ENCODE peak calls at places on chromosomes 12 and 14, in five cellular contexts. L is right lobe of liver, G is GM13977, B is mucosa of descending colon, I is GM23338. W is an unnamed sample.

GRCh38 chr12:56029666-56030293 is 8.9 kb downstream of the IKZF4 start:
- DNase-seq in L (peak), G (peak), B (peak), I (peak), W (no peak)

GRCh38 chr12:47954058-47954457 is 9.3 kb upstream of the TMEM106C start:
- DNase-seq in L (no peak), G (no peak), B (peak), I (no peak), W (no peak)

GRCh38 chr12:5758347-5758746 is 186.7 kb downstream of the ANO2 start:
- DNase-seq in L (no peak), G (no peak), B (no peak), I (peak), W (no peak)

GRCh38 chr14:100640481-100641273 is 53.5 kb upstream of the BEGAIN start:
- DNase-seq in L (no peak), G (peak), B (peak), I (no peak), W (no peak)

GRCh38 chr14:50335389-50335788 is 23.3 kb downstream of the DMAC2L start:
- DNase-seq in L (no peak), G (no peak), B (peak), I (peak), W (no peak)

GRCh38 chr14:45679852-45680251 is 426.9 kb upstream of the MIS18BP1 start:
- DNase-seq in L (no peak), G (no peak), B (no peak), I (no peak), W (no peak)

GRCh38 chr14:69319911-69320310 is 60.0 kb downstream of the GALNT16 start:
- DNase-seq in L (no peak), G (no peak), B (no peak), I (no peak), W (peak)

GRCh38 chr14:92785601-92786426 is 8.3 kb upstream of the GOLGA5 start:
- DNase-seq in L (no peak), G (no peak), B (no peak), I (peak), W (no peak)

GRCh38 chr14:36771256-36771655 is 109.6 kb downstream of the PAX9 start:
- DNase-seq in L (no peak), G (no peak), B (peak), I (no peak), W (no peak)

GRCh38 chr12:53098354-53098981 is 1.0 kb downstream of the IGFBP6 start:
- DNase-seq in L (no peak), G (peak), B (no peak), I (peak), W (no peak)

GRCh38 chr12:94740601-94741362 is 90.4 kb upstream of the TMCC3 start:
- DNase-seq in L (no peak), G (no peak), B (no peak), I (peak), W (no peak)

GRCh38 chr14:94560782-94561655 is at the start of gene SERPINA4:
- DNase-seq in L (no peak), G (no peak), B (no peak), I (no peak), W (no peak)

GRCh38 chr12:55681142-55682077 is 26.3 kb downstream of the ITGA7 start:
- DNase-seq in L (peak), G (no peak), B (peak), I (peak), W (peak)

GRCh38 chr12:124469193-124469888 is 98.1 kb downstream of the NCOR2 start:
- DNase-seq in L (no peak), G (no peak), B (no peak), I (peak), W (no peak)

GRCh38 chr12:3553681-3554546 is 62.9 kb downstream of the PRMT8 start:
- DNase-seq in L (no peak), G (no peak), B (no peak), I (peak), W (no peak)
- TF ChIP-seq CTCF in L (no peak), G (no peak), B (no peak), I (peak), W (no peak)

DNA sequence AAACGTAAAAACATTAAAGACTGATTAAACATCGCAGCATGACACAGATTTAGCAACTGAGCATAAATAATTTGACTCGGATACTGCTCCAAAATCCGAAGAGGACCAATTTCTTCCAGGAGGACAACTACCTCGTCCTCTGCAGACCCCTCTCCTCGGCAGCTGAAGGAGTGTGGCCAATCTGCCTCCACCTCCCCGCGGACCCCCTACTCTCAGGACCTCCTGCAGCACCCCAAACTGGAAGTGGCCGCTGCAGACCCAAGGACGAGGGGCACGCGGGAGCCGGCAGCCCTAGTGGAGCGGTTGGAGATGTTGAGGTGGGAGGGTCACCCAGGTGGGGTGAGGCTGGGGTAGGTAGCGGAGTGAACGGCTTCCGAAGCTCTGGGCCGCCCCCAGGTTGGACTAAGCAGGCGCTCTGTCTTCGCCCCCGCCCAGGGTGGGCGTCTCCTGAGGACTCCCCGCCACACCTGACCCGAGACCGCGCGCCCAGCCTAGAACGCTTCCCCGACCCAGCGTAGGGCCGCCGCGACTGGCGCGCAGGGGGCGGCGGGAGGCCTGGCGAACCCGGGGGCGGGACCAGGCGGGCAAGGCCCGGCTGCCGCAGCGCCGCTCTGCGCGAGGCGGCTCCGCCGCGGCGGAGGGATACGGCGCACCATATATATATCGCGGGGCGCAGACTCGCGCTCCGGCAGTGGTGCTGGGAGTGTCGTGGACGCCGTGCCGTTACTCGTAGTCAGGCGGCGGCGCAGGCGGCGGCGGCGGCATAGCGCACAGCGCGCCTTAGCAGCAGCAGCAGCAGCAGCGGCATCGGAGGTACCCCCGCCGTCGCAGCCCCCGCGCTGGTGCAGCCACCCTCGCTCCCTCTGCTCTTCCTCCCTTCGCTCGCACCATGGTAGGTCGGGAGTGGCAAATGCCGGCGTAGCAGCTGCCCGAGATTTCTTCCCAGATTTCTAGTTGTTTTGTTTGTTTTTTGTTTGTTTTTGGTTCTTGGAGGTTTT is at the start of gene CALM1:
- DNase-seq in L (peak), G (peak), B (peak), I (peak), W (peak)
- TF ChIP-seq CTCF in L (no peak), G (no peak), B (no peak), I (no peak), W (no peak)

GRCh38 chr14:22872833-22873520 is 1.4 kb downstream of the LRP10 start:
- DNase-seq in L (no peak), G (no peak), B (no peak), I (no peak), W (no peak)
- TF ChIP-seq CTCF in L (no peak), G (no peak), B (no peak), I (no peak), W (no peak)

GRCh38 chr14:54309615-54310014 is 87.2 kb upstream of the CDKN3 start:
- DNase-seq in L (no peak), G (no peak), B (no peak), I (no peak), W (no peak)
- TF ChIP-seq CTCF in L (no peak), G (no peak), B (no peak), I (no peak), W (no peak)

W was measured in upper lobe of right lung.